ENCODE peak calls at places on chromosomes 4 and X, in five cellular contexts. N is heart left ventricle, A is astrocyte of the spinal cord, J is right lobe of liver, Y is IMR-90. L is an unnamed sample.

GRCh38 chr4:2366252-2367192 is 51.9 kb downstream of the ZFYVE28 start:
- DNase-seq in Y (peak), N (no peak), J (no peak), A (no peak), L (peak)

GRCh38 chrX:97639526-97639925 is 755.8 kb downstream of the RPA4 start:
- DNase-seq in N (no peak), A (no peak), Y (no peak), J (no peak), L (no peak)

GRCh38 chr4:119666653-119667091 is 38.1 kb upstream of the PDE5A start:
- DNase-seq in N (no peak), A (no peak), Y (peak), J (no peak), L (no peak)

GRCh38 chrX:118459494-118459893 is 36.1 kb upstream of the DOCK11 start:
- DNase-seq in N (no peak), A (peak), Y (peak), J (no peak), L (peak)

GRCh38 chr4:10596586-10597285 is 87.8 kb downstream of the CLNK start:
- DNase-seq in A (peak), N (no peak), Y (no peak), J (no peak), L (no peak)

GRCh38 chr4:91936301-91936700 is 367.5 kb upstream of the GRID2 start:
- DNase-seq in Y (peak), N (no peak), A (peak), J (no peak), L (peak)

GRCh38 chr4:8283631-8284121 is 14.1 kb downstream of the HTRA3 start:
- DNase-seq in J (no peak), A (no peak), N (peak), Y (no peak), L (no peak)

GRCh38 chrX:34058005-34058404 is 74.1 kb downstream of the FAM47A start:
- DNase-seq in J (no peak), Y (no peak), N (no peak), A (no peak), L (no peak)

GRCh38 chr4:212438-213174 is 88.3 kb downstream of the ZNF718 start:
- DNase-seq in N (peak), J (peak), A (peak), Y (peak), L (peak)

GRCh38 chrX:70592091-70592490 is 147.5 kb downstream of the DLG3 start:
- DNase-seq in N (no peak), J (no peak), A (peak), Y (peak), L (peak)

GRCh38 chr4:39763714-39764572 is 66.0 kb downstream of the UBE2K start:
- DNase-seq in A (no peak), Y (no peak), N (no peak), J (no peak), L (no peak)

GRCh38 chrX:115616943-115617563 is 56.1 kb downstream of the PLS3 start:
- DNase-seq in N (no peak), A (peak), Y (peak), J (no peak), L (peak)

GRCh38 chrX:101617211-101618191 is at the start of gene ARMCX6:
- DNase-seq in J (peak), A (peak), Y (peak), N (peak), L (peak)

GRCh38 chr4:12852338-12853307 is 631.5 kb downstream of the RAB28 start:
- DNase-seq in Y (peak), J (no peak), N (no peak), A (peak), L (peak)

GRCh38 chr4:120071192-120071795 is 4.6 kb upstream of the MAD2L1 start:
- DNase-seq in N (no peak), A (peak), J (no peak), Y (peak), L (peak)

GRCh38 chr4:4866124-4866832 is 6.8 kb downstream of the MSX1 start:
- DNase-seq in Y (no peak), N (no peak), J (no peak), A (peak), L (no peak)

GRCh38 chrX:32267796-32268195 is 943.6 kb downstream of the DMD start:
- DNase-seq in N (no peak), A (no peak), J (no peak), Y (no peak), L (no peak)

GRCh38 chr4:186241616-186242015 is 14.3 kb downstream of the KLKB1 start:
- DNase-seq in Y (no peak), A (no peak), J (no peak), N (no peak), L (no peak)

GRCh38 chrX:49316085-49316484 is 5.8 kb upstream of the GAGE12J start:
- DNase-seq in J (no peak), N (no peak), Y (no peak), A (no peak), L (no peak)

GRCh38 chrX:47177079-47177478 is 16.6 kb upstream of the UBA1 start:
- DNase-seq in J (no peak), A (no peak), N (no peak), Y (no peak), L (no peak)

GRCh38 chrX:32137525-32137924 is 1065.7 kb upstream of the FTHL17 start:
- DNase-seq in J (peak), Y (no peak), A (no peak), N (no peak), L (no peak)

GRCh38 chr4:173899813-173900212 is 369.8 kb upstream of the HAND2 start:
- DNase-seq in Y (no peak), J (no peak), N (no peak), A (no peak), L (no peak)
- TF ChIP-seq CTCF in Y (no peak), J (no peak), N (no peak), A (no peak), L (no peak)

DNA sequence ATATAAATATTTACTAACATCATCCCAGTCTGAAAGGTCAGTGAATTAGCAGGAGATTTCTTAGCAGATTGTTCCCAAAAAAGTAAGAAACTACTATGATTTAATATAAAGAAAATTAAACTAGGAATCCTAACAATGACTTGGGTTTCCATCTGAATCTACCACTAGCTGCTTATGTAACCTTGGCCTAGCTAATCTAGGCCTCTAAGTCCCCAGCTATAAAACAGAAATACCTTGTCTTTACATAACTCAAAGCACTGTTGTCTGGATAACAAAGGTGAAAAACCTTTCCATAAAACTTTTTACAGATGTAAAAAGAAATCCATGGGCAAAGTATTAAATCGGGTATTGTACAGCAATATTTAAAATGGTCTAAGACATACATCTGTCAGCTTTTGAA is 3.0 kb downstream of the FBXL5 start:
- DNase-seq in A (no peak), Y (peak), J (no peak), N (no peak), L (no peak)
- H3K4me3 ChIP-seq in A (no peak), Y (no peak), J (no peak), N (no peak), L (peak)

DNA sequence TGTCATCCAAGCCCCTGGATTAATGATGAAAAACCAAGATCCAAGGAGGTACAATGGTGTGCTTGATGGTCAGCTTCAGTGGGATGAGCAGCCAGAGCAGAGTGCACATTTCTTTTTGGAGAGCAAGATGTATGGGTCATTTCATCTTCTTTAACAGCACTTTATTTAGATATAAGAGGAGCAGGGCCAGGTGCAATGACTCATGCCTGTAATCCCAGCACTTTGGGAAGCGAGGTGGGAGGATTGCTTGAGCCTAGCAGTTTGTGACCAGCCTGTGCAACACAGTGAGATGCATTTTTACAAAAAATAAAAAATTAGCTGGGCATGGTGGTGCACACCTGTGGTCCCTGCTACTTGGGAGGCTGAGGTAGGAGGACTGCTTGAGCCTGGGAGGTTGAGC is 45.3 kb upstream of the MAP3K15 start:
- DNase-seq in N (no peak), Y (peak), J (no peak), A (no peak), L (no peak)
- TF ChIP-seq CTCF in N (no peak), Y (no peak), J (no peak), A (no peak), L (no peak)

GRCh38 chr4:108004646-108005045 is 15.0 kb downstream of the HADH start:
- DNase-seq in J (no peak), Y (no peak), A (no peak), N (no peak), L (no peak)
- H3K4me3 ChIP-seq in J (no peak), Y (no peak), A (no peak), N (no peak), L (no peak)

L was measured in foreskin fibroblast.